ENCODE peak calls at places on chromosome 17, in four cellular contexts. D, J, F and N are unnamed samples.

GRCh38 chr17:78766743-78767294 is 15.3 kb downstream of the CYTH1 start:
- DNase-seq in D (peak; percentile 29), J (no peak), F (no peak), N (no peak)

GRCh38 chr17:42698736-42699414 is 16.5 kb downstream of the CNTNAP1 start:
- DNase-seq in D (no peak), J (no peak), F (peak; percentile 21), N (no peak)

GRCh38 chr17:34581446-34582184 is 2.2 kb downstream of the TMEM132E start:
- DNase-seq in D (no peak), J (no peak), F (no peak), N (no peak)

GRCh38 chr17:42284566-42284965 is 3.7 kb upstream of the STAT5A start:
- DNase-seq in D (no peak), J (no peak), F (no peak), N (no peak)

GRCh38 chr17:8225813-8226535 is 15.6 kb upstream of the AURKB start:
- DNase-seq in D (peak; percentile 89), J (peak; percentile 75), F (no peak), N (no peak)

GRCh38 chr17:4566785-4567184 is 6.4 kb upstream of the GGT6 start:
- DNase-seq in D (peak; percentile 63), J (peak; percentile 76), F (peak; percentile 67), N (peak; percentile 63)

GRCh38 chr17:46785696-46786095 is 32.8 kb downstream of the WNT3 start:
- DNase-seq in D (no peak), J (no peak), F (no peak), N (no peak)

GRCh38 chr17:50631195-50631907 is 3.3 kb upstream of the ABCC3 start:
- DNase-seq in D (no peak), J (no peak), F (no peak), N (no peak)

GRCh38 chr17:66747561-66748275 is 87.2 kb upstream of the CACNG5 start:
- DNase-seq in D (no peak), J (no peak), F (no peak), N (no peak)

GRCh38 chr17:77560841-77561240 is 397.7 kb upstream of the TNRC6C start:
- DNase-seq in D (no peak), J (no peak), F (no peak), N (no peak)

GRCh38 chr17:43759836-43760235 is 1.2 kb upstream of the SOST start:
- DNase-seq in D (no peak), J (no peak), F (no peak), N (no peak)

GRCh38 chr17:80414508-80414802 is 512 bp upstream of the ENDOV start:
- DNase-seq in D (no peak), J (no peak), F (no peak), N (no peak)

GRCh38 chr17:14506364-14506763 is 205.5 kb downstream of the HS3ST3B1 start:
- DNase-seq in D (no peak), J (no peak), F (no peak), N (no peak)

GRCh38 chr17:62723842-62724241 is 84.3 kb downstream of the MARCHF10 start:
- DNase-seq in D (no peak), J (no peak), F (no peak), N (no peak)

GRCh38 chr17:66548659-66549311 is 246.4 kb downstream of the PRKCA start:
- DNase-seq in D (no peak), J (no peak), F (no peak), N (no peak)

GRCh38 chr17:82065638-82066303 is at the start of gene DUS1L:
- DNase-seq in D (peak; percentile 83), J (peak; percentile 59), F (peak; percentile 95), N (peak; percentile 92)